ENCODE peak calls at places on chromosomes 13 and 19, in six cellular contexts. One of them, this sample, is unnamed.

GRCh38 chr13:114319441-114319871 is 5.2 kb downstream of the CHAMP1 start:
- DNase-seq in thoracic aorta: no peak
- DNase-seq in endodermal cell: no peak
- DNase-seq in psoas muscle: no peak
- DNase-seq in small intestine: no peak
- DNase-seq in dorsolateral prefrontal cortex: no peak
- DNase-seq in this sample: peak; percentile 13

GRCh38 chr13:95463516-95463915 is 89.0 kb upstream of the CLDN10 start:
- DNase-seq in thoracic aorta: no peak
- DNase-seq in endodermal cell: no peak
- DNase-seq in psoas muscle: no peak
- DNase-seq in small intestine: no peak
- DNase-seq in dorsolateral prefrontal cortex: no peak
- DNase-seq in this sample: no peak

GRCh38 chr19:46928951-46929350 is 68.2 kb downstream of the ARHGAP35 start:
- DNase-seq in thoracic aorta: no peak
- DNase-seq in endodermal cell: no peak
- DNase-seq in psoas muscle: no peak
- DNase-seq in small intestine: no peak
- DNase-seq in dorsolateral prefrontal cortex: no peak
- DNase-seq in this sample: no peak

GRCh38 chr19:33291623-33292534 is 10.5 kb downstream of the CEBPA start:
- DNase-seq in thoracic aorta: no peak
- DNase-seq in endodermal cell: no peak
- DNase-seq in psoas muscle: no peak
- DNase-seq in small intestine: peak; percentile 82
- DNase-seq in dorsolateral prefrontal cortex: no peak
- DNase-seq in this sample: peak; percentile 77

GRCh38 chr19:11684987-11685675 is 53.6 kb downstream of the ZNF823 start:
- DNase-seq in thoracic aorta: no peak
- DNase-seq in endodermal cell: no peak
- DNase-seq in psoas muscle: no peak
- DNase-seq in small intestine: no peak
- DNase-seq in dorsolateral prefrontal cortex: no peak
- DNase-seq in this sample: no peak

GRCh38 chr19:8688930-8689329 is 9.7 kb downstream of the ACTL9 start:
- DNase-seq in thoracic aorta: no peak
- DNase-seq in endodermal cell: no peak
- DNase-seq in psoas muscle: no peak
- DNase-seq in small intestine: no peak
- DNase-seq in dorsolateral prefrontal cortex: no peak
- DNase-seq in this sample: no peak

GRCh38 chr19:19155495-19156219 is 14.4 kb downstream of the MEF2B start:
- DNase-seq in thoracic aorta: no peak
- DNase-seq in endodermal cell: no peak
- DNase-seq in psoas muscle: no peak
- DNase-seq in small intestine: no peak
- DNase-seq in dorsolateral prefrontal cortex: no peak
- DNase-seq in this sample: no peak

GRCh38 chr19:8585894-8586750 is 8.9 kb upstream of the MYO1F start:
- DNase-seq in thoracic aorta: no peak
- DNase-seq in endodermal cell: peak; percentile 97
- DNase-seq in psoas muscle: no peak
- DNase-seq in small intestine: peak; percentile 51
- DNase-seq in dorsolateral prefrontal cortex: no peak
- DNase-seq in this sample: peak; percentile 46

GRCh38 chr19:31518626-31519025 is 169.4 kb upstream of the TSHZ3 start:
- DNase-seq in thoracic aorta: no peak
- DNase-seq in endodermal cell: peak; percentile 57
- DNase-seq in psoas muscle: no peak
- DNase-seq in small intestine: no peak
- DNase-seq in dorsolateral prefrontal cortex: no peak
- DNase-seq in this sample: peak; percentile 82

GRCh38 chr19:36915992-36916830 is at the start of the genes ZNF568 and ZNF829:
- DNase-seq in thoracic aorta: peak; percentile 67
- DNase-seq in endodermal cell: peak; percentile 97
- DNase-seq in psoas muscle: peak; percentile 88
- DNase-seq in small intestine: peak; percentile 83
- DNase-seq in dorsolateral prefrontal cortex: peak; percentile 94
- DNase-seq in this sample: peak; percentile 97

GRCh38 chr13:20230913-20231838 is 943 bp downstream of the GJB6 start:
- DNase-seq in thoracic aorta: no peak
- DNase-seq in endodermal cell: peak; percentile 66
- DNase-seq in psoas muscle: no peak
- DNase-seq in small intestine: no peak
- DNase-seq in dorsolateral prefrontal cortex: no peak
- DNase-seq in this sample: no peak

GRCh38 chr13:41137241-41137640 is 4.6 kb upstream of the KBTBD6 start:
- DNase-seq in thoracic aorta: no peak
- DNase-seq in endodermal cell: no peak
- DNase-seq in psoas muscle: no peak
- DNase-seq in small intestine: no peak
- DNase-seq in dorsolateral prefrontal cortex: no peak
- DNase-seq in this sample: no peak

DNA sequence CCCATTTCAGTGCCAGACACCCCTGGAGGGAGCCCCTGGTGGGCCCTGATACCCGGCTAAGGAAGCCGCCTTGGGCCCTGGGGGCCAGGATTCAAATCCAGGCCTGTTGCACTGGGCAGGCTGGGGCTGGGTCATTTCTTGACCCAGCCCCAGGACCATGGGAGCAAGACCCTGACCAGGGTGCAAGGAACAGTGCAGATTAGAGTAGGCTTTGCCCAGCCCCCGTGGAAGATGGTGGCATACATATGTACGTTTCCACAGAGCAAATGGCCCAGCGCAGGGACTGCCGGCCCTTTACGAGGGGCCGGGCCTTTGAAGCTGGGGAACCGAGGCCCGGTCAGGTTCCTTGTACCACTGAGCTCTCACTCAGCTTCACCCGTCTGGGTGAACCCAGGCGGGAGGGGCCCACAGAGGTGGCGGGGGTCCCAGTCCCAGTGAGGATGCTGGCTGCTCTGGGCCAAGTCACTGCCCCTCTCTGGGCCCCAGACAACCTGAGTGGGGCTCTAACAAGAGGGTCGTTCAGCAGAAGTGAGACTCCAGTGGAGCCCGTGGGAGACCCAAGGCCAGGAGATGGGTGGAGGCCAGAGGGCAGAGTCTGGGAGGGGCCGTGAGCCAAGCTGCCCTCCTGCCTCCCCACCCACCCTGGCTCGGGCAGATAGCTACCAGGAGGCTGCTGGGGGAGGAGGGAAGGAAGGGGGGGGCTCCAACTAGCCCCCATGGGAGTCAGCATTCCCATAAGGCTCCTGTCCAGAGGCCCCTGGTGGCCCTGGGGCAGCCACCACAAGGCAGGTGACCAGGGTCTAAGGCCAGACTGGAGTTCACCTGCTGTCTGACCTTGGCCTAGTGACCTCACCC is 2.7 kb downstream of the MKNK2 start:
- DNase-seq in thoracic aorta: no peak
- DNase-seq in endodermal cell: no peak
- DNase-seq in psoas muscle: no peak
- DNase-seq in small intestine: no peak
- DNase-seq in dorsolateral prefrontal cortex: no peak
- DNase-seq in this sample: no peak
- H3K27ac ChIP-seq in thoracic aorta: peak overlapping the region; percentile 89
- H3K27ac ChIP-seq in endodermal cell: no peak overlapping the region
- H3K27ac ChIP-seq in psoas muscle: peak overlapping the region; percentile 98
- H3K27ac ChIP-seq in small intestine: peak overlapping the region; percentile 52
- H3K27ac ChIP-seq in dorsolateral prefrontal cortex: peak overlapping the region; percentile 96
- H3K27ac ChIP-seq in this sample: no peak overlapping the region

GRCh38 chr19:676343-677105 is at the start of gene FSTL3:
- DNase-seq in thoracic aorta: no peak
- DNase-seq in endodermal cell: peak; percentile 52
- DNase-seq in psoas muscle: peak; percentile 58
- DNase-seq in small intestine: no peak
- DNase-seq in dorsolateral prefrontal cortex: no peak
- DNase-seq in this sample: no peak

GRCh38 chr19:677201-677600 is 1.0 kb downstream of the FSTL3 start:
- DNase-seq in thoracic aorta: peak; percentile 72
- DNase-seq in endodermal cell: peak; percentile 52
- DNase-seq in psoas muscle: peak; percentile 87
- DNase-seq in small intestine: no peak
- DNase-seq in dorsolateral prefrontal cortex: no peak
- DNase-seq in this sample: peak; percentile 70

GRCh38 chr19:674282-675151 is 1.7 kb upstream of the FSTL3 start:
- DNase-seq in thoracic aorta: no peak
- DNase-seq in endodermal cell: no peak
- DNase-seq in psoas muscle: no peak
- DNase-seq in small intestine: no peak
- DNase-seq in dorsolateral prefrontal cortex: no peak
- DNase-seq in this sample: no peak

GRCh38 chr19:677601-678380 is 1.6 kb downstream of the FSTL3 start:
- DNase-seq in thoracic aorta: no peak
- DNase-seq in endodermal cell: peak; percentile 43
- DNase-seq in psoas muscle: peak; percentile 25
- DNase-seq in small intestine: no peak
- DNase-seq in dorsolateral prefrontal cortex: no peak
- DNase-seq in this sample: no peak

GRCh38 chr19:676007-676342 is 217 bp upstream of the FSTL3 start:
- DNase-seq in thoracic aorta: no peak
- DNase-seq in endodermal cell: no peak
- DNase-seq in psoas muscle: no peak
- DNase-seq in small intestine: no peak
- DNase-seq in dorsolateral prefrontal cortex: no peak
- DNase-seq in this sample: no peak
- H3K4me3 ChIP-seq in thoracic aorta: peak overlapping the region; percentile 97
- H3K4me3 ChIP-seq in endodermal cell: no peak overlapping the region
- H3K4me3 ChIP-seq in psoas muscle: peak overlapping the region; percentile 60
- H3K4me3 ChIP-seq in small intestine: peak overlapping the region; percentile 17
- H3K4me3 ChIP-seq in dorsolateral prefrontal cortex: no peak overlapping the region
- H3K4me3 ChIP-seq in this sample: peak overlapping the region; percentile 52

GRCh38 chr13:46893820-46894533 is 2.9 kb downstream of the HTR2A start:
- DNase-seq in thoracic aorta: no peak
- DNase-seq in endodermal cell: peak; percentile 91
- DNase-seq in psoas muscle: peak; percentile 73
- DNase-seq in small intestine: peak; percentile 23
- DNase-seq in dorsolateral prefrontal cortex: peak; percentile 78
- DNase-seq in this sample: peak; percentile 68

GRCh38 chr13:46893221-46893620 is 3.6 kb downstream of the HTR2A start:
- DNase-seq in thoracic aorta: no peak
- DNase-seq in endodermal cell: no peak
- DNase-seq in psoas muscle: no peak
- DNase-seq in small intestine: no peak
- DNase-seq in dorsolateral prefrontal cortex: no peak
- DNase-seq in this sample: no peak

GRCh38 chr13:46896346-46897138 is at the start of gene HTR2A:
- DNase-seq in thoracic aorta: no peak
- DNase-seq in endodermal cell: no peak
- DNase-seq in psoas muscle: no peak
- DNase-seq in small intestine: no peak
- DNase-seq in dorsolateral prefrontal cortex: peak; percentile 72
- DNase-seq in this sample: peak; percentile 6

GRCh38 chr13:46899801-46900200 is 2.9 kb upstream of the HTR2A start:
- DNase-seq in thoracic aorta: no peak
- DNase-seq in endodermal cell: no peak
- DNase-seq in psoas muscle: no peak
- DNase-seq in small intestine: no peak
- DNase-seq in dorsolateral prefrontal cortex: no peak
- DNase-seq in this sample: no peak

DNA sequence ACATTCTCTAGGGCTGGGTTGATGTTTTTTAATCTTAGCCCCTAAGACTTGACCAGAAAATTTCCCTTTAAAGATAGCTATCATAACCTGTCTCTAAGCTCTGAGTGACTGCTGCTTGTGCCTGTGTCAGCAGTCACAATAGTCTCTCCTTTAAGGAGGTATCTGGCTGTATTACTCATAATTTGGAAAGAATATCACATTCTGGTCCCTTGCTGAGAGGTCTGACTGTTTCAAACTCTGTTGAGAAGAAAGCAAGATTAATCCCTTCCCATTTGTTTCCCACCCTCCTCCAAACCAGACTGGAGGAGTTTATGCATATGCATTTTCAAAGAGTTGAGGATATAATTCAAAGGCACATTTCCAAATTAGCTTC is 2.3 kb downstream of the HTR2A start:
- DNase-seq in thoracic aorta: no peak
- DNase-seq in endodermal cell: no peak
- DNase-seq in psoas muscle: no peak
- DNase-seq in small intestine: no peak
- DNase-seq in dorsolateral prefrontal cortex: no peak
- DNase-seq in this sample: no peak
- H3K27ac ChIP-seq in thoracic aorta: peak overlapping the region; percentile 89
- H3K27ac ChIP-seq in endodermal cell: no peak overlapping the region
- H3K27ac ChIP-seq in psoas muscle: no peak overlapping the region
- H3K27ac ChIP-seq in small intestine: no peak overlapping the region
- H3K27ac ChIP-seq in dorsolateral prefrontal cortex: peak overlapping the region; percentile 78
- H3K27ac ChIP-seq in this sample: no peak overlapping the region

GRCh38 chr19:21588202-21588601 is 82.8 kb downstream of the ZNF429 start:
- DNase-seq in thoracic aorta: no peak
- DNase-seq in endodermal cell: no peak
- DNase-seq in psoas muscle: no peak
- DNase-seq in small intestine: no peak
- DNase-seq in dorsolateral prefrontal cortex: no peak
- DNase-seq in this sample: no peak

GRCh38 chr19:21586341-21587116 is 81.1 kb downstream of the ZNF429 start:
- DNase-seq in thoracic aorta: no peak
- DNase-seq in endodermal cell: peak; percentile 72
- DNase-seq in psoas muscle: peak; percentile 18
- DNase-seq in small intestine: no peak
- DNase-seq in dorsolateral prefrontal cortex: no peak
- DNase-seq in this sample: no peak

GRCh38 chr19:21585491-21585890 is 80.1 kb downstream of the ZNF429 start:
- DNase-seq in thoracic aorta: no peak
- DNase-seq in endodermal cell: no peak
- DNase-seq in psoas muscle: no peak
- DNase-seq in small intestine: no peak
- DNase-seq in dorsolateral prefrontal cortex: no peak
- DNase-seq in this sample: no peak

GRCh38 chr19:21587549-21587948 is 82.1 kb downstream of the ZNF429 start:
- DNase-seq in thoracic aorta: no peak
- DNase-seq in endodermal cell: no peak
- DNase-seq in psoas muscle: no peak
- DNase-seq in small intestine: no peak
- DNase-seq in dorsolateral prefrontal cortex: no peak
- DNase-seq in this sample: no peak

GRCh38 chr19:21587117-21587461 is 81.7 kb downstream of the ZNF429 start:
- DNase-seq in thoracic aorta: no peak
- DNase-seq in endodermal cell: no peak
- DNase-seq in psoas muscle: no peak
- DNase-seq in small intestine: no peak
- DNase-seq in dorsolateral prefrontal cortex: no peak
- DNase-seq in this sample: no peak
- H3K4me3 ChIP-seq in thoracic aorta: peak overlapping the region; percentile 84
- H3K4me3 ChIP-seq in endodermal cell: no peak overlapping the region
- H3K4me3 ChIP-seq in psoas muscle: peak overlapping the region; percentile 83
- H3K4me3 ChIP-seq in small intestine: peak overlapping the region; percentile 68
- H3K4me3 ChIP-seq in dorsolateral prefrontal cortex: peak overlapping the region; percentile 51
- H3K4me3 ChIP-seq in this sample: no peak overlapping the region

GRCh38 chr19:2819540-2820111 is at the start of gene ZNF554:
- DNase-seq in thoracic aorta: peak; percentile 90
- DNase-seq in endodermal cell: peak; percentile 99
- DNase-seq in psoas muscle: peak; percentile 97
- DNase-seq in small intestine: peak; percentile 93
- DNase-seq in dorsolateral prefrontal cortex: peak; percentile 95
- DNase-seq in this sample: peak; percentile 97
- H3K27ac ChIP-seq in thoracic aorta: no peak within 1 kb of the TSS
- H3K27ac ChIP-seq in endodermal cell: no peak within 1 kb of the TSS
- H3K27ac ChIP-seq in psoas muscle: peak within 1 kb of the TSS; percentile 74
- H3K27ac ChIP-seq in small intestine: no peak within 1 kb of the TSS
- H3K27ac ChIP-seq in dorsolateral prefrontal cortex: peak within 1 kb of the TSS; percentile 77
- H3K27ac ChIP-seq in this sample: no peak within 1 kb of the TSS

This sample was measured in SJCRH30.